ENCODE peak calls at places on chromosomes 16 and 17, in six cellular contexts. One of them, this sample, is unnamed.
A peak's percentile ranks its signal among the peaks of the same experiment; 100 is the strongest.

GRCh38 chr17:81528384-81528650 is 140 bp downstream of the FSCN2 start:
- DNase-seq in spleen: no peak
- DNase-seq in tibial nerve: no peak
- DNase-seq in body of pancreas: no peak
- DNase-seq in lower leg skin: no peak
- DNase-seq in IMR-90: no peak
- DNase-seq in this sample: no peak

GRCh38 chr16:4693956-4694663 is 748 bp downstream of the NUDT16L1 start:
- DNase-seq in lower leg skin: no peak
- DNase-seq in body of pancreas: peak; percentile 57
- DNase-seq in IMR-90: peak; percentile 38
- DNase-seq in spleen: peak; percentile 90
- DNase-seq in tibial nerve: no peak
- DNase-seq in this sample: peak; percentile 76

GRCh38 chr17:20253323-20253722 is 214.0 kb downstream of the LGALS9B start:
- DNase-seq in body of pancreas: no peak
- DNase-seq in spleen: no peak
- DNase-seq in IMR-90: peak; percentile 59
- DNase-seq in tibial nerve: no peak
- DNase-seq in lower leg skin: no peak
- DNase-seq in this sample: no peak

GRCh38 chr16:4846503-4846900 is 586 bp downstream of the GLYR1 start:
- DNase-seq in IMR-90: peak; percentile 55
- DNase-seq in tibial nerve: no peak
- DNase-seq in spleen: peak; percentile 92
- DNase-seq in lower leg skin: peak; percentile 47
- DNase-seq in body of pancreas: peak; percentile 71
- DNase-seq in this sample: no peak

GRCh38 chr17:60743812-60744211 is 66.2 kb downstream of the BCAS3 start:
- DNase-seq in spleen: no peak
- DNase-seq in IMR-90: peak; percentile 43
- DNase-seq in tibial nerve: no peak
- DNase-seq in body of pancreas: peak; percentile 40
- DNase-seq in lower leg skin: no peak
- DNase-seq in this sample: no peak

GRCh38 chr16:66324785-66325184 is 41.7 kb upstream of the CDH5 start:
- DNase-seq in lower leg skin: no peak
- DNase-seq in tibial nerve: no peak
- DNase-seq in body of pancreas: no peak
- DNase-seq in spleen: no peak
- DNase-seq in IMR-90: no peak
- DNase-seq in this sample: no peak

GRCh38 chr17:39225974-39226683 is 384 bp upstream of the STAC2 start:
- DNase-seq in tibial nerve: no peak
- DNase-seq in IMR-90: peak; percentile 20
- DNase-seq in lower leg skin: no peak
- DNase-seq in body of pancreas: peak; percentile 27
- DNase-seq in spleen: no peak
- DNase-seq in this sample: peak; percentile 94

GRCh38 chr17:50909765-50910661 is 43.9 kb upstream of the TOB1 start:
- DNase-seq in lower leg skin: no peak
- DNase-seq in spleen: no peak
- DNase-seq in body of pancreas: peak; percentile 47
- DNase-seq in IMR-90: no peak
- DNase-seq in tibial nerve: no peak
- DNase-seq in this sample: no peak

GRCh38 chr17:42184717-42185496 is at the start of gene HCRT:
- DNase-seq in spleen: no peak
- DNase-seq in lower leg skin: no peak
- DNase-seq in tibial nerve: no peak
- DNase-seq in body of pancreas: no peak
- DNase-seq in IMR-90: no peak
- DNase-seq in this sample: no peak

GRCh38 chr17:60554377-60554788 is 28.3 kb upstream of the APPBP2 start:
- DNase-seq in lower leg skin: no peak
- DNase-seq in body of pancreas: peak; percentile 45
- DNase-seq in tibial nerve: no peak
- DNase-seq in spleen: no peak
- DNase-seq in IMR-90: peak; percentile 85
- DNase-seq in this sample: no peak

GRCh38 chr17:29389994-29390855 is at the start of gene TAOK1:
- DNase-seq in body of pancreas: peak; percentile 99
- DNase-seq in spleen: peak; percentile 100
- DNase-seq in tibial nerve: peak; percentile 99
- DNase-seq in IMR-90: peak; percentile 98
- DNase-seq in lower leg skin: peak; percentile 98
- DNase-seq in this sample: peak; percentile 99

GRCh38 chr17:7717756-7718350 is 309 bp downstream of the DNAH2 start:
- DNase-seq in lower leg skin: no peak
- DNase-seq in spleen: no peak
- DNase-seq in tibial nerve: no peak
- DNase-seq in IMR-90: no peak
- DNase-seq in body of pancreas: peak; percentile 19
- DNase-seq in this sample: no peak

GRCh38 chr17:69764137-69764536 is 310.9 kb upstream of the KCNJ16 start:
- DNase-seq in tibial nerve: no peak
- DNase-seq in body of pancreas: no peak
- DNase-seq in lower leg skin: no peak
- DNase-seq in spleen: no peak
- DNase-seq in IMR-90: peak; percentile 21
- DNase-seq in this sample: no peak

GRCh38 chr17:30345527-30346075 is 11.7 kb upstream of the TMIGD1 start:
- DNase-seq in body of pancreas: peak; percentile 37
- DNase-seq in lower leg skin: no peak
- DNase-seq in IMR-90: no peak
- DNase-seq in tibial nerve: no peak
- DNase-seq in spleen: no peak
- DNase-seq in this sample: no peak

GRCh38 chr17:50165867-50166517 is at the start of gene SGCA:
- DNase-seq in tibial nerve: no peak
- DNase-seq in body of pancreas: no peak
- DNase-seq in spleen: peak; percentile 73
- DNase-seq in lower leg skin: no peak
- DNase-seq in IMR-90: no peak
- DNase-seq in this sample: no peak

GRCh38 chr17:32878211-32878610 is 1.3 kb upstream of the MYO1D start:
- DNase-seq in IMR-90: peak; percentile 32
- DNase-seq in spleen: no peak
- DNase-seq in lower leg skin: peak; percentile 69
- DNase-seq in body of pancreas: peak; percentile 50
- DNase-seq in tibial nerve: peak; percentile 25
- DNase-seq in this sample: peak; percentile 24

GRCh38 chr17:34406196-34406595 is 43.2 kb upstream of the CCL1 start:
- DNase-seq in body of pancreas: no peak
- DNase-seq in tibial nerve: no peak
- DNase-seq in lower leg skin: no peak
- DNase-seq in spleen: no peak
- DNase-seq in IMR-90: no peak
- DNase-seq in this sample: no peak

GRCh38 chr17:1223662-1224061 is 43.9 kb upstream of the ABR start:
- DNase-seq in lower leg skin: no peak
- DNase-seq in IMR-90: no peak
- DNase-seq in spleen: no peak
- DNase-seq in body of pancreas: no peak
- DNase-seq in tibial nerve: no peak
- DNase-seq in this sample: no peak

GRCh38 chr17:15048933-15049539 is 216.1 kb downstream of the PMP22 start:
- DNase-seq in IMR-90: no peak
- DNase-seq in lower leg skin: no peak
- DNase-seq in tibial nerve: no peak
- DNase-seq in body of pancreas: no peak
- DNase-seq in spleen: no peak
- DNase-seq in this sample: no peak

GRCh38 chr16:5951486-5951885 is 853.9 kb upstream of the EEF2KMT start:
- DNase-seq in spleen: no peak
- DNase-seq in lower leg skin: no peak
- DNase-seq in tibial nerve: no peak
- DNase-seq in body of pancreas: no peak
- DNase-seq in IMR-90: no peak
- DNase-seq in this sample: no peak

GRCh38 chr16:1363501-1364041 is 11.8 kb downstream of the GNPTG start:
- DNase-seq in spleen: peak; percentile 93
- DNase-seq in body of pancreas: peak; percentile 63
- DNase-seq in IMR-90: peak; percentile 12
- DNase-seq in tibial nerve: no peak
- DNase-seq in lower leg skin: no peak
- DNase-seq in this sample: no peak

GRCh38 chr17:15404116-15404730 is 62.8 kb upstream of the TEKT3 start:
- DNase-seq in spleen: no peak
- DNase-seq in tibial nerve: no peak
- DNase-seq in body of pancreas: no peak
- DNase-seq in IMR-90: peak; percentile 79
- DNase-seq in lower leg skin: no peak
- DNase-seq in this sample: no peak

GRCh38 chr17:79005063-79005861 is 4.3 kb downstream of the CANT1 start:
- DNase-seq in tibial nerve: no peak
- DNase-seq in spleen: no peak
- DNase-seq in IMR-90: no peak
- DNase-seq in lower leg skin: no peak
- DNase-seq in body of pancreas: peak; percentile 72
- DNase-seq in this sample: peak; percentile 10

GRCh38 chr17:48672340-48672739 is 46.2 kb upstream of the HOXB9 start:
- DNase-seq in tibial nerve: no peak
- DNase-seq in lower leg skin: no peak
- DNase-seq in body of pancreas: no peak
- DNase-seq in spleen: no peak
- DNase-seq in IMR-90: no peak
- DNase-seq in this sample: no peak

DNA sequence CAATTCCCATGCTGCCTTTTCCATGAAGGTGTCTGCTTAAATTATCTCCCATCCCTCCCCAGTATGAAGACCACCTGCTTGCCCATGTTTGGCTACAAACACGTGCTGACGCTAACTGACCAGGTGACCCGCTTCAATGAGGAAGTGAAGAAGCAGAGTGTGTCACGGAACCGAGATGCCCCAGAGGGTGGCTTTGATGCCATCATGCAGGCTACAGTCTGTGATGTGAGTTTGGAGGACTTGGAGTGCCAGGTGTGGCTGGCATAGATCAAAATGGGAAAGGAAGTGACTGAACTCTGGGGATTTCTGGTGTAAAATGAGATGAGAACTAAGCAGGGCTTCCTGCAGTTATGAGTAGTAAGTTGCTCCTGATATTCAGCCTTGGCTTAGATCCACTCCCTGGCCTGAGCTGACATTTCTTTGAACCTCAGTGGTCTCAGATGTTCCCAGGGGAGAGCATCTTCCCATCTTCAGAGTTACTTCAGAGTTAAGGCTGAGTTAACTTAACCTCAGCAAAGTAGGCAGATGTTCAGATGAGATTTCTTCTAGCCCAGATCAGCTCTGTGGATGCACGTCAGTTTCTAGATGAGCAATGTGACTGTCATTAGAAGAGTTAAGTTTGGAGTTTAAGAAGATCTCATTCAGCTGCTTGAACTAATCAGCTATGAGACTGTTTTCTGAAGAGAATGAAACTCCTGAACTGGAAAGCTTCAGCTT is 32.7 kb downstream of the ITGB3 start:
- DNase-seq in tibial nerve: no peak
- DNase-seq in lower leg skin: no peak
- DNase-seq in IMR-90: peak; percentile 26
- DNase-seq in body of pancreas: no peak
- DNase-seq in spleen: no peak
- DNase-seq in this sample: no peak
- TF ChIP-seq POLR2A in tibial nerve: no peak
- TF ChIP-seq POLR2A in lower leg skin: no peak
- TF ChIP-seq POLR2A in IMR-90: no peak
- TF ChIP-seq POLR2A in body of pancreas: no peak
- TF ChIP-seq POLR2A in spleen: no peak
- TF ChIP-seq POLR2A in this sample: no peak

DNA sequence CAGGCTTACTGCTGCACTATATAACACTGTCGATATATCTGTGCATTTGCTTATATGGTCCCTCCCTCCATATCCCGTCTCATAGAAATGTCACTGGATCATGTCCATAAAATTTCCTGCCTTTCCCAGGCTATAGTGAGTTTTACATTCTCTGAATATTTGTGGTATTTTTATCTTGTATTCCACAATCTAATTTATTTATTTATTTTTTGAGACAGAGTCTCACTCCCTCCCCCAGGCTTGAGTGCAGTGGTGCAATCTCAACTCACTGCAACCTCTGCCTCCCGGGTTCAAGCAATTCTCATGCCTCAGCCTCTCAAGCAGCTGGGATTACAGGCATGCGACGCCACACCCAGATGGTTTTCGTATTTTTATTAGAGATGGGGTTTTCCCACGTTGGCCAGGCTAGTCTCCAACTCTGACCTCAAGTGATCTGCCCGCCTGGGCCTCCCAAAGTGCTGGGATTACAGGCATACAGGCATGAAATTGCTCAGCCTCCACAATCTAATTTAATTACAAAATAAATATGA is 12.9 kb downstream of the TRIM37 start:
- DNase-seq in spleen: no peak
- DNase-seq in IMR-90: peak; percentile 97
- DNase-seq in body of pancreas: peak; percentile 37
- DNase-seq in tibial nerve: no peak
- DNase-seq in lower leg skin: no peak
- DNase-seq in this sample: peak; percentile 60
- H3K4me3 ChIP-seq in spleen: no peak overlapping the region
- H3K4me3 ChIP-seq in IMR-90: peak overlapping the region; percentile 13
- H3K4me3 ChIP-seq in body of pancreas: no peak overlapping the region
- H3K4me3 ChIP-seq in tibial nerve: no peak overlapping the region
- H3K4me3 ChIP-seq in lower leg skin: no peak overlapping the region
- H3K4me3 ChIP-seq in this sample: no peak overlapping the region

GRCh38 chr16:75265911-75266701 is 14.7 kb upstream of the BCAR1 start:
- DNase-seq in lower leg skin: no peak
- DNase-seq in IMR-90: peak; percentile 47
- DNase-seq in body of pancreas: peak; percentile 80
- DNase-seq in tibial nerve: no peak
- DNase-seq in spleen: no peak
- DNase-seq in this sample: peak; percentile 84
- TF ChIP-seq POLR2A in lower leg skin: no peak
- TF ChIP-seq POLR2A in IMR-90: no peak
- TF ChIP-seq POLR2A in body of pancreas: peak; percentile 48
- TF ChIP-seq POLR2A in tibial nerve: peak; percentile 47
- TF ChIP-seq POLR2A in spleen: no peak
- TF ChIP-seq POLR2A in this sample: peak; percentile 52

DNA sequence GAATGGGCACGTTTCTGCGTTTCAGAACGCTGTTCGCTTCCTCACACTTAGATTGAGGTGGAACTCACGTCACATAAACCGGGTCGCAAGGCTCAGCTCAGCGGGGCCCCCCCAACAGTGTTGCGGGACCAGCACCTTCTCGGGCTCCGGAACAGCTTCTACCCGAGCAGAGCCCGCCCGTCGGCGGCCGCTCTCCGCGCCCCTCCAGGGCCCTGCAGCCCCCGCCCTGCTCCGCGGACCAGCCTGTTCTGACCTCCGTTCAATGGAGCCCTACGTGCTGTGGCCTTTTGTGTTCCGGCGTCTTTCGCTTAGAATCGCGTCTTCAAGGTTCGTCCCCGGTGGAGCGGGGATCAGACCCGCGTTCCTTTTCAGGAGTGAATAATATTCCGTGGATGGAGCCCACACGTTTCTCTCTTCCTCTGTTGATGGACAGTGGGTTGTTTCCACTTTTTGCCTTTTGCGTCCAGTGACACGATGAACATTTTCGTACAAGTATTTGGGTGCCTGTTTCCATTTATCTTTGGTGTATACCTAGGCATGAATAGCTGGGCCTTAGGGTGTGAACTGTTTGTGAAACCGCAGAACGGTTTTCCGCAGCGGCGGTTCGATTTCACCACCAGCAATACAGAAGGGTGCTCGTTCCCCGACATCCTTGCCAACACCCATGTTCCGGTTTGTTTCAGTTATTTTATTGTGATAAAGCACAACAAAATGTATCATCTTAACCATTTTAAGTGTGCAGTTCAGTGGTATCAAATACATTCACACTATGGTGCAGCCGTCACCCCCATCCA is 2.3 kb upstream of the SLC22A31 start:
- DNase-seq in IMR-90: no peak
- DNase-seq in tibial nerve: no peak
- DNase-seq in lower leg skin: no peak
- DNase-seq in spleen: peak; percentile 62
- DNase-seq in body of pancreas: no peak
- DNase-seq in this sample: no peak
- H3K4me3 ChIP-seq in IMR-90: no peak overlapping the region
- H3K4me3 ChIP-seq in tibial nerve: no peak overlapping the region
- H3K4me3 ChIP-seq in lower leg skin: no peak overlapping the region
- H3K4me3 ChIP-seq in spleen: peak overlapping the region; percentile 32
- H3K4me3 ChIP-seq in body of pancreas: no peak overlapping the region
- H3K4me3 ChIP-seq in this sample: no peak overlapping the region

This sample was measured in uterus.